ENCODE peak calls at places on chromosomes 1 and 21, in nine cellular contexts. M is left cardiac atrium, L is RPMI8226, G is KBM-7, F is NCI-H774, U is Calu3, E is LNCaP clone FGC, O is GM12865, J is AG20443. A is an unnamed sample.

GRCh38 chr1:239930646-239931262 is 160.9 kb upstream of the FMN2 start:
- DNase-seq in E (no peak), J (no peak), F (no peak), M (no peak), L (no peak), U (no peak), O (no peak), G (no peak), A (no peak)

GRCh38 chr1:13760921-13761320 is 60.9 kb downstream of the PRDM2 start:
- DNase-seq in U (no peak), J (no peak), G (no peak), O (no peak), F (no peak), E (peak), L (no peak), M (no peak), A (no peak)

GRCh38 chr1:54375331-54376084 is 30.7 kb downstream of the SSBP3 start:
- DNase-seq in G (no peak), U (no peak), J (no peak), F (no peak), M (no peak), L (peak), E (no peak), O (peak), A (peak)

GRCh38 chr1:2074944-2075740 is 24.9 kb downstream of the PRKCZ start:
- DNase-seq in U (no peak), F (no peak), M (no peak), L (no peak), G (no peak), O (no peak), J (peak), E (no peak), A (no peak)

GRCh38 chr1:53329183-53329544 is 1.3 kb upstream of the LRP8 start:
- DNase-seq in J (no peak), F (no peak), E (no peak), O (no peak), L (no peak), G (no peak), U (no peak), M (peak), A (no peak)

GRCh38 chr1:70528591-70529333 is 117.7 kb downstream of the CTH start:
- DNase-seq in G (peak), O (peak), L (peak), U (peak), M (no peak), J (peak), F (no peak), E (no peak), A (peak)

GRCh38 chr1:9061949-9062555 is 7.4 kb downstream of the SLC2A5 start:
- DNase-seq in E (no peak), L (no peak), M (no peak), O (no peak), F (no peak), G (no peak), U (no peak), J (no peak), A (no peak)

GRCh38 chr1:85481688-85482087 is 16.7 kb upstream of the DDAH1 start:
- DNase-seq in E (no peak), G (no peak), J (no peak), U (no peak), O (no peak), F (no peak), M (no peak), L (no peak), A (no peak)

GRCh38 chr1:193417420-193417819 is 231.0 kb upstream of the B3GALT2 start:
- DNase-seq in L (no peak), G (peak), M (no peak), E (no peak), U (no peak), J (no peak), O (no peak), F (no peak), A (no peak)

GRCh38 chr21:29501451-29501850 is 202.7 kb downstream of the BACH1 start:
- DNase-seq in F (no peak), J (peak), O (no peak), U (no peak), G (no peak), E (no peak), M (no peak), L (no peak), A (no peak)

GRCh38 chr1:24286246-24287010 is 32.7 kb upstream of the GRHL3 start:
- DNase-seq in U (no peak), L (no peak), J (no peak), O (no peak), M (no peak), G (no peak), E (no peak), F (no peak), A (no peak)

GRCh38 chr1:241311056-241311746 is 45.8 kb downstream of the RGS7 start:
- DNase-seq in J (no peak), M (no peak), F (no peak), L (no peak), G (no peak), U (no peak), O (no peak), E (no peak), A (no peak)

GRCh38 chr1:2271134-2271785 is 43.1 kb downstream of the SKI start:
- DNase-seq in J (no peak), G (no peak), F (no peak), M (no peak), L (no peak), O (no peak), U (no peak), E (no peak), A (no peak)

GRCh38 chr1:233603366-233603927 is 10.5 kb upstream of the KCNK1 start:
- DNase-seq in U (no peak), M (no peak), F (no peak), G (no peak), J (no peak), E (no peak), L (no peak), O (no peak), A (no peak)

GRCh38 chr21:20789696-20790095 is 208.5 kb upstream of the NCAM2 start:
- DNase-seq in L (no peak), U (no peak), J (no peak), M (no peak), G (no peak), F (no peak), E (no peak), O (no peak), A (no peak)

GRCh38 chr1:233240367-233240766 is 55.2 kb downstream of the PCNX2 start:
- DNase-seq in M (no peak), U (no peak), J (no peak), O (no peak), L (no peak), F (no peak), E (no peak), G (no peak), A (no peak)

GRCh38 chr1:56542651-56543050 is 36.7 kb downstream of the PLPP3 start:
- DNase-seq in M (no peak), E (no peak), U (no peak), L (no peak), O (no peak), G (no peak), F (no peak), J (no peak), A (no peak)

GRCh38 chr21:25871566-25871965 is 136.8 kb downstream of the GABPA start:
- DNase-seq in L (no peak), F (no peak), M (no peak), J (no peak), U (peak), O (peak), E (no peak), G (peak), A (peak)

GRCh38 chr1:172613294-172613693 is 45.6 kb upstream of the FASLG start:
- DNase-seq in O (no peak), E (no peak), L (no peak), J (no peak), M (no peak), U (no peak), F (no peak), G (no peak), A (no peak)

GRCh38 chr1:76576876-76577817 is 290.1 kb upstream of the ST6GALNAC5 start:
- DNase-seq in J (no peak), G (no peak), M (no peak), F (peak), E (no peak), L (no peak), U (no peak), O (no peak), A (no peak)

GRCh38 chr1:206935491-206936067 is 10.7 kb downstream of the PIGR start:
- DNase-seq in O (peak), L (peak), U (peak), M (no peak), J (peak), F (no peak), G (peak), E (no peak), A (no peak)

GRCh38 chr1:157090196-157090647 is 9.4 kb downstream of the ETV3L start:
- DNase-seq in J (peak), O (peak), L (peak), M (peak), U (peak), E (peak), F (peak), G (peak), A (peak)

GRCh38 chr21:45575304-45575992 is 33.2 kb upstream of the SLC19A1 start:
- DNase-seq in J (no peak), E (no peak), F (no peak), M (no peak), G (no peak), O (no peak), U (no peak), L (no peak), A (no peak)